ENCODE peak calls at places on chromosome 9, in seven cellular contexts. D is heart left ventricle, F is stomach, I is Peyer's patch, G is adrenal gland, B is IMR-90, R is HCT116. H is an unnamed sample.

GRCh38 chr9:70355801-70356200 is 58.7 kb downstream of the KLF9 start:
- DNase-seq in D (no peak), F (no peak), I (no peak), G (no peak), B (no peak), R (no peak), H (no peak)

GRCh38 chr9:91680129-91680528 is 256.5 kb upstream of the NFIL3 start:
- DNase-seq in D (no peak), F (no peak), I (no peak), G (no peak), B (peak), R (no peak), H (peak)

GRCh38 chr9:97773091-97773490 is 76.0 kb upstream of the XPA start:
- DNase-seq in D (no peak), F (no peak), I (no peak), G (no peak), B (no peak), R (no peak), H (no peak)

GRCh38 chr9:100730126-100730525 is 152.2 kb downstream of the CAVIN4 start:
- DNase-seq in D (no peak), F (no peak), I (no peak), G (no peak), B (no peak), R (no peak), H (no peak)

GRCh38 chr9:79302002-79302401 is 269.8 kb upstream of the TLE4 start:
- DNase-seq in D (no peak), F (no peak), I (no peak), G (no peak), B (no peak), R (no peak), H (no peak)

GRCh38 chr9:91407580-91408275 is 15.9 kb downstream of the NFIL3 start:
- DNase-seq in D (no peak), F (no peak), I (no peak), G (peak), B (no peak), R (no peak), H (peak)

GRCh38 chr9:125511780-125512179 is 195.2 kb downstream of the MAPKAP1 start:
- DNase-seq in D (no peak), F (no peak), I (no peak), G (no peak), B (no peak), R (no peak), H (peak)

GRCh38 chr9:86126998-86127972 is 27.9 kb upstream of the GOLM1 start:
- DNase-seq in D (peak), F (peak), I (peak), G (peak), B (peak), R (peak), H (no peak)

GRCh38 chr9:83956288-83957028 is 23.6 kb downstream of the HNRNPK start:
- DNase-seq in D (peak), F (peak), I (peak), G (peak), B (no peak), R (no peak), H (peak)
- TF ChIP-seq POLR2A in D (peak), F (no peak), I (peak), G (peak), B (no peak), R (no peak), H (no peak)

GRCh38 chr9:133375724-133376654 is at the start of the genes STKLD1 and SURF4:
- DNase-seq in D (peak), F (peak), I (peak), G (peak), B (peak), R (peak), H (peak)
- TF ChIP-seq POLR2A in D (peak), F (no peak), I (peak), G (peak), B (peak), R (peak), H (peak)

GRCh38 chr9:120708526-120709224 is 5.6 kb downstream of the MEGF9 start:
- DNase-seq in D (no peak), F (no peak), I (no peak), G (peak), B (peak), R (no peak), H (no peak)

GRCh38 chr9:120711354-120711753 is 2.9 kb downstream of the MEGF9 start:
- DNase-seq in D (no peak), F (no peak), I (no peak), G (no peak), B (no peak), R (no peak), H (no peak)

GRCh38 chr9:120712539-120713031 is 1.7 kb downstream of the MEGF9 start:
- DNase-seq in D (no peak), F (no peak), I (no peak), G (no peak), B (no peak), R (no peak), H (no peak)

GRCh38 chr9:120711841-120712538 is 2.3 kb downstream of the MEGF9 start:
- DNase-seq in D (no peak), F (no peak), I (no peak), G (no peak), B (no peak), R (no peak), H (no peak)

GRCh38 chr9:120710110-120710981 is 3.9 kb downstream of the MEGF9 start:
- DNase-seq in D (no peak), F (no peak), I (no peak), G (peak), B (peak), R (peak), H (no peak)
- TF ChIP-seq POLR2A in D (no peak), F (no peak), I (no peak), G (peak), B (no peak), R (no peak), H (no peak)

DNA sequence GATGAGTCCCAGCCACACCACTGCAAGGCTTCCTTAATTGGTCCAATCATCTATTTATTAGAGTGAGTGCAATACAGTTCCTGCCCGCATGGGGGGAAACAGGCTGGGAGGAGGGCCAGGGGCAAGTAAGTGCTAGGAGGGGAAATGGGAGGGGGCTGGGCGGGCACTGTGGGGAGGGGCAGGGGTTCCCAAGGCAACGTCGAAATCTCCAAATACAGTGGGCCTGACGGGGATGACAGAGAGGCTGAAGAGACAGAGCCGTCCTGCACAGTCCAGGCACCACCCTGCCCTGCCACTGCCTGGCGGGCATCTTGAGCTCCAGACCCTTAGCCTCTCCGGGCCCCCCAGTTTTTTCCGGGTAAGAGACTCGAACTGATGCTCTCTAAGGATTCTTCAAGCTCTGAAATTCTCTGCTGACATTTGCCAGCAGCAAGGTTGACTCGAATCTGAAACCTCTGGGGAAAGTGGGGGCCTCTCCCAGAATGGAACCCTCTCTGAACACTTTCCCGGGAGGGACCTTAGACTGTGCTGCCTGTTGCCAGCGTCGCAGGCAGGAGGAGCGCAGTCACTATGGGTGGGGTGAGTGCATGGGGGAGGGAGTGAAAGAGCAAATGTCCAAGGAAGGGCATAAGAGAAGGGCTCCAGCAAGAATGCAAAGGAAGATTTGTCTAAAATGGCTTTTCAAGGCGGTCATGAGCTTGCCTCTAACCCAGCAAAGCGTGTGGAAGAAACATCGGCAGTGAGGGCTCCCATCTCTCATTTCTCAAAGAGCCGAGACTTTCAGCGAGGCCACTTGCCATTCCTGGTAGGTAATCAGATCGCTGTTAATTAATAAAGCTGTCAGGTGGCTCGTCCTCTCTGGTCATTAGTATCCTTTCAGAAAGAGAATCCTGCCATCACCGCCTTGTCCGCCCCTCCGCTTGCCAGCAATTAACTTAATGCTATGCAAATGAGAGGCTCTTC is 98.9 kb downstream of the GTF3C4 start:
- DNase-seq in D (peak), F (peak), I (peak), G (peak), B (peak), R (no peak), H (no peak)
- TF ChIP-seq POLR2A in D (no peak), F (no peak), I (peak), G (peak), B (no peak), R (no peak), H (no peak)

GRCh38 chr9:95047452-95048224 is 269.9 kb downstream of the FANCC start:
- DNase-seq in D (no peak), F (no peak), I (no peak), G (no peak), B (no peak), R (no peak), H (no peak)

GRCh38 chr9:95045751-95046150 is 271.8 kb downstream of the FANCC start:
- DNase-seq in D (no peak), F (peak), I (no peak), G (no peak), B (no peak), R (no peak), H (no peak)

GRCh38 chr9:95049761-95050160 is 267.7 kb downstream of the FANCC start:
- DNase-seq in D (no peak), F (no peak), I (no peak), G (no peak), B (no peak), R (no peak), H (no peak)

GRCh38 chr9:95044731-95045508 is 272.6 kb downstream of the FANCC start:
- DNase-seq in D (no peak), F (peak), I (peak), G (no peak), B (no peak), R (no peak), H (no peak)

GRCh38 chr9:95048225-95049087 is 269.1 kb downstream of the FANCC start:
- DNase-seq in D (peak), F (peak), I (peak), G (peak), B (no peak), R (no peak), H (no peak)
- TF ChIP-seq POLR2A in D (peak), F (no peak), I (peak), G (peak), B (no peak), R (no peak), H (no peak)

GRCh38 chr9:19231126-19232035 is 888 bp downstream of the DENND4C start:
- DNase-seq in D (no peak), F (peak), I (no peak), G (peak), B (peak), R (no peak), H (peak)

GRCh38 chr9:19229725-19230355 is 653 bp upstream of the DENND4C start:
- DNase-seq in D (peak), F (no peak), I (peak), G (peak), B (no peak), R (peak), H (peak)

GRCh38 chr9:19232830-19233194 is 2.3 kb downstream of the DENND4C start:
- DNase-seq in D (no peak), F (no peak), I (no peak), G (no peak), B (peak), R (no peak), H (no peak)

GRCh38 chr9:19232117-19232829 is 1.8 kb downstream of the DENND4C start:
- DNase-seq in D (no peak), F (no peak), I (no peak), G (no peak), B (peak), R (no peak), H (no peak)

GRCh38 chr9:19230356-19231125 is at the start of gene DENND4C:
- DNase-seq in D (peak), F (peak), I (peak), G (peak), B (peak), R (peak), H (peak)
- TF ChIP-seq POLR2A in D (peak), F (no peak), I (peak), G (peak), B (peak), R (peak), H (no peak)

GRCh38 chr9:123434619-123435240 is 78.7 kb downstream of the CRB2 start:
- DNase-seq in D (no peak), F (no peak), I (no peak), G (no peak), B (no peak), R (no peak), H (no peak)

GRCh38 chr9:123437201-123437600 is 81.2 kb downstream of the CRB2 start:
- DNase-seq in D (no peak), F (no peak), I (no peak), G (no peak), B (no peak), R (no peak), H (no peak)

GRCh38 chr9:123431581-123431980 is 75.6 kb downstream of the CRB2 start:
- DNase-seq in D (no peak), F (no peak), I (no peak), G (no peak), B (no peak), R (no peak), H (no peak)

GRCh38 chr9:123435471-123435870 is 79.5 kb downstream of the CRB2 start:
- DNase-seq in D (no peak), F (no peak), I (no peak), G (no peak), B (no peak), R (no peak), H (no peak)

GRCh38 chr9:123432331-123433236 is 76.6 kb downstream of the CRB2 start:
- DNase-seq in D (no peak), F (peak), I (no peak), G (no peak), B (no peak), R (no peak), H (no peak)
- TF ChIP-seq POLR2A in D (no peak), F (no peak), I (no peak), G (no peak), B (no peak), R (no peak), H (no peak)

DNA sequence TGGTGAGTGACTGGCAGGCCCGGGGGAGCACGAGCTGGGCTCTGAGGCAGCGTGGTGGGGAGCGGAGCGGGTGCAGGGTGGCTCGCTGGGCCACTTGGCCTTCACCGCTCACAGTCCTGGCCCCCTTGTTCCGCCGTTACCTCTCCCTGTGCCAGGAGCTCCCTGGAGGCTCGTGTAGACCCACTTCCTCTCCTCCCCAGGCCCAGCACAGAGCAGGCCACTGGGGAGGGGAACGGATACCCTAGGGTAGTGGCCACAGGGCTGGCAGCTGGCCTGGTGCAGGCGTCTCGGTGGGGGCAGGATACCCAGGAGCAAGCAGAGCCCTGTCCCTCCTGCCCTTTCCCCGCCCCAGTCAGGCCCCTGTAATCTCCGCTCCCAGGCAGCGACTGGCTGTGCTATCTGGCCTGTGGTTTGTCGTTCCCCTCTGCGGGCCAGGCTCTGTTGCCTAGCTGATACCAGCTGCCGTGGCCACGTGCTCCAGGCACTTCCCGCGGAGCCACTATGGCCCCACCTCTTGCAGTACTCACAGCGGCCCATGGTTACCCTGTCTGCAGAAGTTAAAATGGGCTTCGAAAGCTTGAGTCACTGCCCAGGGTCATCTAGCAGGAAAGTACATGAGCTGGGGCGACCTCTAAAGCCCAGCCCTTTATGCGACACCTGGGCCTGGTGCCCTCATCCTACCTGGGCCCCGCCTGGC is 11.6 kb upstream of the DOLPP1 start:
- DNase-seq in D (peak), F (peak), I (peak), G (peak), B (no peak), R (no peak), H (no peak)
- TF ChIP-seq POLR2A in D (peak), F (no peak), I (no peak), G (peak), B (no peak), R (no peak), H (no peak)

GRCh38 chr9:37921546-37922300 is 17.8 kb upstream of the SLC25A51 start:
- DNase-seq in D (no peak), F (no peak), I (no peak), G (no peak), B (no peak), R (no peak), H (no peak)

GRCh38 chr9:37923796-37924430 is 20.0 kb upstream of the SLC25A51 start:
- DNase-seq in D (no peak), F (no peak), I (peak), G (no peak), B (no peak), R (no peak), H (no peak)

GRCh38 chr9:37921168-37921510 is 17.2 kb upstream of the SLC25A51 start:
- DNase-seq in D (no peak), F (no peak), I (no peak), G (no peak), B (no peak), R (no peak), H (no peak)

GRCh38 chr9:37923121-37923795 is 19.3 kb upstream of the SLC25A51 start:
- DNase-seq in D (no peak), F (no peak), I (peak), G (no peak), B (no peak), R (no peak), H (no peak)

DNA sequence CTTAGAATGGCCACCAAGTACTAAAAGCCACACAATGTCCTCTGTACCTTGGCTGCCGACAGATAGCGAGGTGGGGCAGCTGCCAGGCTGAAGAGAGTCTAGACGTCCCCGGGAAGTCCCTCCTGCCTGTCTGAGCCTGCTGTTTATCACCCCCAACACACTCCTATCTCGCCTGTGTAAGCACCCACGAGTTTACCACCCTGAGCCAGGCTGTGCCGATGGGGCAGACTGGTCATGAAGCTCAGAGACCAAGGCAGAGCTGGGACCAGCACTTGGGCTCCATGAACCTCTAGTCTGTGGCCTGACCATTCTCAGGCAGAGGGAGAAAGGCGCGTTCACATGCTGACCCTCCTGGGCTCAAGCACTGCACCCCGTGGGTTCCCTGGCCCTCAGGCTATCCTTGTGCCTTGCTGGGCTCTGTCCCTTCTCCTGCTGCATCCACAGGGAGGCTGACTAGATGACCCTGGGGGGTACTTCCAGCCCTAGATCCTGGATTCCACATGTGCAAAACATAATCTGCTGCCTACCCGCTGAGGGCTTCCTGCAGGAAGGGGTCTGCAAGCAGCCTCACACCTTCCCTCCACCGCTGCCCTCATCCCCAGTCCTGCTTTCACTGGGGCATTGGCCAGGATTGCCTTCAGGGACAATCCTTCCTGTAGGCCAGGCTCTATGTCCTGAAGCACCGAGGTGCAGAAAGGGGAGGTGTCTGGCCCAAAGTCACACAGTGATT is 18.6 kb upstream of the SLC25A51 start:
- DNase-seq in D (no peak), F (no peak), I (no peak), G (no peak), B (no peak), R (no peak), H (no peak)
- TF ChIP-seq POLR2A in D (no peak), F (no peak), I (no peak), G (no peak), B (no peak), R (no peak), H (no peak)